ENCODE peak calls at places on chromosomes 4 and X, in ten cellular contexts. K is psoas muscle, S is ovary, E is heart left ventricle, V is GM23248, D is BE2C, J is MM.1S, T is left lung, I is lower lobe of right lung, Z is tibial nerve. M is an unnamed sample.

GRCh38 chr4:71130827-71131603 is 137.6 kb downstream of the DCK start:
- DNase-seq in K (no peak), S (no peak), E (no peak), V (peak; percentile 92), D (no peak), J (no peak), T (no peak), I (no peak), Z (no peak), M (no peak)

GRCh38 chr4:158053086-158053485 is 119.7 kb downstream of the GASK1B start:
- DNase-seq in K (no peak), S (no peak), E (no peak), V (no peak), D (no peak), J (no peak), T (no peak), I (no peak), Z (no peak), M (no peak)

GRCh38 chr4:141659539-141659938 is 23.2 kb downstream of the IL15 start:
- DNase-seq in K (no peak), S (no peak), E (no peak), V (no peak), D (no peak), J (no peak), T (no peak), I (no peak), Z (no peak), M (no peak)

GRCh38 chrX:47723689-47724088 is 64.7 kb upstream of the UXT start:
- DNase-seq in K (no peak), S (no peak), E (no peak), V (no peak), D (no peak), J (peak; percentile 13), T (no peak), I (no peak), Z (no peak), M (no peak)

GRCh38 chr4:3792813-3793212 is 26.6 kb downstream of the ADRA2C start:
- DNase-seq in K (no peak), S (no peak), E (no peak), V (no peak), D (peak; percentile 67), J (no peak), T (no peak), I (peak; percentile 13), Z (no peak), M (no peak)

GRCh38 chrX:136496768-136497555 is 430 bp upstream of the HTATSF1 start:
- DNase-seq in K (peak; percentile 84), S (peak; percentile 83), E (peak; percentile 86), V (peak; percentile 91), D (peak; percentile 85), J (peak; percentile 88), T (peak; percentile 91), I (peak; percentile 87), Z (peak; percentile 65), M (peak; percentile 95)

GRCh38 chrX:149527705-149528104 is 13.1 kb upstream of the EOLA1 start:
- DNase-seq in K (no peak), S (no peak), E (no peak), V (peak; percentile 51), D (no peak), J (peak; percentile 34), T (no peak), I (no peak), Z (no peak), M (peak; percentile 27)

GRCh38 chr4:100907465-100908454 is 389.9 kb upstream of the EMCN start:
- DNase-seq in K (no peak), S (no peak), E (no peak), V (peak; percentile 32), D (no peak), J (no peak), T (no peak), I (no peak), Z (no peak), M (peak; percentile 11)

GRCh38 chr4:2402053-2402452 is 16.4 kb downstream of the ZFYVE28 start:
- DNase-seq in K (peak; percentile 80), S (peak; percentile 70), E (peak; percentile 64), V (peak; percentile 54), D (peak; percentile 88), J (no peak), T (peak; percentile 78), I (peak; percentile 68), Z (no peak), M (peak; percentile 94)

GRCh38 chr4:60934896-60935295 is 265.2 kb upstream of the ADGRL3 start:
- DNase-seq in K (no peak), S (no peak), E (no peak), V (no peak), D (no peak), J (no peak), T (no peak), I (no peak), Z (no peak), M (no peak)

GRCh38 chrX:40108084-40108958 is 10.6 kb upstream of the BCOR start:
- DNase-seq in K (peak; percentile 68), S (peak; percentile 41), E (no peak), V (peak; percentile 74), D (peak; percentile 52), J (no peak), T (peak; percentile 76), I (peak; percentile 54), Z (no peak), M (peak; percentile 62)

GRCh38 chrX:78330540-78330939 is 3.1 kb upstream of the CYSLTR1 start:
- DNase-seq in K (no peak), S (no peak), E (no peak), V (no peak), D (no peak), J (no peak), T (no peak), I (no peak), Z (no peak), M (no peak)

GRCh38 chr4:24103434-24104168 is 213.8 kb upstream of the PPARGC1A start:
- DNase-seq in K (no peak), S (no peak), E (no peak), V (no peak), D (no peak), J (no peak), T (no peak), I (no peak), Z (no peak), M (no peak)

GRCh38 chr4:175614880-175615279 is 197.2 kb downstream of the GPM6A start:
- DNase-seq in K (no peak), S (no peak), E (no peak), V (no peak), D (peak; percentile 68), J (no peak), T (no peak), I (no peak), Z (no peak), M (peak; percentile 56)

DNA sequence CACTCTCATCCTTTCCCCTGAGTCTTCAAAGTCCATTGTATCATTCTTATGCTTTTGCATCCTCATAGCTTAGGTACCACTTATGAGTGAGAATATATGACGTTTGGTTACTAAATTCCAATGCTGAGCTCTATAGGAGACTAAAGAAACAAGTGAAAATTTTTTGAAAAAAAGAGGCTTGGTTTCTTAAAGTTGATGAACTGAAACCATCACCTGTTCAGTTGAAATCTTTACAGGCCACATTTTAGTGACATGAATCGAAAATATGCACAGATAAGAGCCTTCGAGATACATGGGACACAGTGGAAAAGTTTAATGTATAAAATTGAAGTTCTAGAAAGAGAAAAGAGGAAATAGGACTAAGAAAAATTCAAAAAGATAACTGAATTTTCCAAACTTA is 195.8 kb downstream of the GPM6A start:
- DNase-seq in K (no peak), S (no peak), E (no peak), V (no peak), D (no peak), J (peak; percentile 62), T (no peak), I (no peak), Z (no peak), M (no peak)
- H3K4me1 ChIP-seq in K (no peaks in the 10 kb centered on the region), S (no peaks in the 10 kb centered on the region), E (no peaks in the 10 kb centered on the region), V (no peaks in the 10 kb centered on the region), D (no peaks in the 10 kb centered on the region), J (peaks cover 4% of the 10 kb centered on the region), T (no peaks in the 10 kb centered on the region), I (no peaks in the 10 kb centered on the region), Z (no peaks in the 10 kb centered on the region), M (no peaks in the 10 kb centered on the region)

DNA sequence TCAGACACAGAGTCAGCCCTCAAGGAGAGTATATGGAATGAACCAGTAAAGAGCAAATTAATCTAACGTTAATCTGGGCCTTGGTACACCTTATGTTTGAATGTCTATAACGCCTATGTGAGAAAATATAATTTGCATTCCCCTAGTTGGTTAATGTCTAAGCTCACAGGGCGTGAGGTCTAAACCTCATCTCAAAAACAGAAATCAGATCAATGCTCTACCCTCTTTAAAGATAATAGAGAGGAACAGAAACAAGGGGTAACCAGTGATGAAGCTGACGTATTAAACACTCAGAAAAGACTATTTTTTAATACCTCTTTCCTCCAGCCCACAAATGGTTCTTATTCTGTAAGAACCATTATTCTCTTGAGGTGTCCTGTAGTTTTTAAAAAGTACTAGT is 369.2 kb upstream of the NOCT start:
- DNase-seq in K (no peak), S (no peak), E (no peak), V (no peak), D (no peak), J (no peak), T (no peak), I (no peak), Z (no peak), M (no peak)
- H3K4me1 ChIP-seq in K (no peaks in the 10 kb centered on the region), S (no peaks in the 10 kb centered on the region), E (no peaks in the 10 kb centered on the region), V (peaks cover 28% of the 10 kb centered on the region), D (no peaks in the 10 kb centered on the region), J (no peaks in the 10 kb centered on the region), T (no peaks in the 10 kb centered on the region), I (no peaks in the 10 kb centered on the region), Z (no peaks in the 10 kb centered on the region), M (no peaks in the 10 kb centered on the region)

GRCh38 chr4:1244978-1245471 is 3.9 kb downstream of the CTBP1 start:
- DNase-seq in K (peak; percentile 12), S (no peak), E (no peak), V (no peak), D (no peak), J (no peak), T (no peak), I (no peak), Z (peak; percentile 9), M (no peak)
- H3K4me1 ChIP-seq in K (peaks cover 60% of the 10 kb centered on the region), S (peaks cover 41% of the 10 kb centered on the region), E (peaks cover 67% of the 10 kb centered on the region), V (peaks cover 13% of the 10 kb centered on the region), D (peaks cover 5% of the 10 kb centered on the region), J (peaks cover 9% of the 10 kb centered on the region), T (peaks cover 26% of the 10 kb centered on the region), I (peaks cover 63% of the 10 kb centered on the region), Z (peaks cover 75% of the 10 kb centered on the region), M (peaks cover 13% of the 10 kb centered on the region)

GRCh38 chr4:6277139-6277802 is 7.6 kb downstream of the WFS1 start:
- DNase-seq in K (no peak), S (peak; percentile 75), E (peak; percentile 52), V (no peak), D (peak; percentile 86), J (no peak), T (peak; percentile 72), I (no peak), Z (no peak), M (no peak)

GRCh38 chr4:6278801-6279197 is 9.1 kb downstream of the WFS1 start:
- DNase-seq in K (no peak), S (peak; percentile 84), E (peak; percentile 70), V (no peak), D (peak; percentile 53), J (peak; percentile 93), T (peak; percentile 66), I (no peak), Z (no peak), M (no peak)

GRCh38 chr4:6275898-6276563 is 6.4 kb downstream of the WFS1 start:
- DNase-seq in K (no peak), S (no peak), E (no peak), V (no peak), D (no peak), J (no peak), T (peak; percentile 70), I (no peak), Z (no peak), M (no peak)

GRCh38 chr4:6279582-6280289 is 10.1 kb downstream of the WFS1 start:
- DNase-seq in K (no peak), S (no peak), E (no peak), V (no peak), D (no peak), J (no peak), T (peak; percentile 62), I (no peak), Z (no peak), M (no peak)

GRCh38 chr4:6277935-6278800 is 8.5 kb downstream of the WFS1 start:
- DNase-seq in K (no peak), S (no peak), E (no peak), V (no peak), D (no peak), J (no peak), T (peak; percentile 68), I (no peak), Z (no peak), M (no peak)
- H3K4me1 ChIP-seq in K (no peaks in the 10 kb centered on the region), S (peaks cover 72% of the 10 kb centered on the region), E (peaks cover 85% of the 10 kb centered on the region), V (peaks cover 7% of the 10 kb centered on the region), D (peaks cover 59% of the 10 kb centered on the region), J (peaks cover 26% of the 10 kb centered on the region), T (peaks cover 27% of the 10 kb centered on the region), I (peaks cover 95% of the 10 kb centered on the region), Z (peaks cover 79% of the 10 kb centered on the region), M (no peaks in the 10 kb centered on the region)

M was measured in HAP-1.